ENCODE peak calls at places on chromosomes 2 and 18, in nine cellular contexts. Q, F, U, T, A, Y, G, V and H are unnamed samples.
A peak's percentile ranks its signal among the peaks of the same experiment; 100 is the strongest.

GRCh38 chr2:97900806-97901205 is 94.9 kb downstream of the TMEM131 start:
- DNase-seq in Q (no peak), F (no peak), U (no peak), T (no peak), A (no peak), Y (no peak), G (no peak), V (peak; percentile 1), H (no peak)

GRCh38 chr2:12417811-12418210 is 298.9 kb upstream of the TRIB2 start:
- DNase-seq in Q (no peak), F (no peak), U (no peak), T (no peak), A (no peak), Y (no peak), G (peak; percentile 26), V (no peak), H (no peak)

GRCh38 chr2:70828914-70829824 is 6.4 kb downstream of the CD207 start:
- DNase-seq in Q (no peak), F (no peak), U (no peak), T (peak; percentile 20), A (no peak), Y (no peak), G (peak; percentile 6), V (no peak), H (no peak)

GRCh38 chr2:159786938-159787337 is 11.1 kb downstream of the CD302 start:
- DNase-seq in Q (no peak), F (no peak), U (no peak), T (no peak), A (no peak), Y (no peak), G (no peak), V (no peak), H (no peak)

GRCh38 chr2:176642074-176642473 is 372.8 kb downstream of the MTX2 start:
- DNase-seq in Q (no peak), F (no peak), U (no peak), T (no peak), A (no peak), Y (no peak), G (peak; percentile 86), V (no peak), H (no peak)

GRCh38 chr2:29558097-29558496 is 363.3 kb downstream of the ALK start:
- DNase-seq in Q (no peak), F (no peak), U (no peak), T (no peak), A (no peak), Y (no peak), G (no peak), V (no peak), H (no peak)

GRCh38 chr18:59514193-59514592 is 155.1 kb upstream of the LMAN1 start:
- DNase-seq in Q (no peak), F (no peak), U (no peak), T (peak; percentile 41), A (peak; percentile 85), Y (no peak), G (peak; percentile 73), V (no peak), H (no peak)

GRCh38 chr2:101340141-101340541 is 31.6 kb upstream of the RNF149 start:
- DNase-seq in Q (no peak), F (no peak), U (peak; percentile 66), T (no peak), A (no peak), Y (no peak), G (peak; percentile 20), V (no peak), H (no peak)

GRCh38 chr18:23232331-23232730 is 97.0 kb downstream of the CABLES1 start:
- DNase-seq in Q (no peak), F (no peak), U (no peak), T (no peak), A (no peak), Y (no peak), G (no peak), V (no peak), H (no peak)

GRCh38 chr2:100802076-100802475 is 17.9 kb upstream of the NPAS2 start:
- DNase-seq in Q (no peak), F (no peak), U (no peak), T (no peak), A (peak; percentile 3), Y (no peak), G (no peak), V (no peak), H (no peak)

GRCh38 chr2:42092084-42092996 is 44.5 kb downstream of the PKDCC start:
- DNase-seq in Q (no peak), F (no peak), U (no peak), T (no peak), A (no peak), Y (peak; percentile 55), G (no peak), V (no peak), H (no peak)

GRCh38 chr2:62793213-62793612 is 87.7 kb downstream of the EHBP1 start:
- DNase-seq in Q (no peak), F (no peak), U (no peak), T (no peak), A (no peak), Y (no peak), G (no peak), V (no peak), H (no peak)
- TF ChIP-seq CTCF in Q (no peak), F (no peak), U (no peak), T (no peak), A (no peak), Y (no peak), G (no peak), V (no peak), H (no peak)

GRCh38 chr2:234558642-234559041 is 61.8 kb upstream of the ARL4C start:
- DNase-seq in Q (no peak), F (no peak), U (no peak), T (no peak), A (no peak), Y (no peak), G (no peak), V (no peak), H (no peak)
- TF ChIP-seq CTCF in Q (no peak), F (no peak), U (no peak), T (no peak), A (no peak), Y (no peak), G (no peak), V (peak; percentile 39), H (no peak)

DNA sequence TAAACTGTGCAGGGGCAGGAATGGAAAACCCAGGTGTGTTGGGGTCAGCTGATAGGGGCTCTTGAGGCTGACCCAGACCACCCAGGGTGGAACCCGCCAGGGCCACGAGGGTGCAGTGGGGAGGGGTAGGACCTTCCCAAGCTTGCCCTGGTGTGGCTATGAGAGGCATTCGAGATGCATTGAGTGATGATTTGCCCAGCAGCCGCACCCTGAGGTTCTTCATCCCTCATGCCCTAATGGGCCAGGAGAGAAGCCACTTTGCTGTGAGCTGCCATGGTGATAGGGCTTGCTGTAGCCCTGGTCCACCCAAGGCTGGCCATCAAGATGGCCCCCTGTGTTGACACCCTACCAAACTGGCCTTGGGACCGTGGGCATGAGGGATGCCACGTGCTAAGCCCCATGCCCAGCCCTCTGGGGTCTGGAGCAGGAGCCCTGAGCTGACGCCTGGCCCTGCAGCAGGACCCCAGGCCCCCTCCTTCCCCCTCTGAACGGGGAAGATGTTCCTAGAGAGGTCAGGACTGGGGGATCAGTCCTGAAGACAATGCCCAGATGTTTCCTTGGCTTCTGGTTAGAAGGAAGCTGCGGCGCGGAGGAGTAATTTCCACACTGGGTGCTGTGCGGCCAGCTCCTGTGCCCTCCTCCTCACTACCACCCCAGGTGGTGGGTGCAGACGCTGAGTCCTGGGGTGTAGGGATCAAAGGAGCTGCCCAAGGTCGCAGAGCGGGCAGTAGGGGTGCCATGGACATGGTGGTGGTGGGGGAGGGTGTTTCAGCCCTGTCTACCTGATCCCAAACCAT is 122.5 kb upstream of the HDAC4 start:
- DNase-seq in Q (no peak), F (no peak), U (no peak), T (no peak), A (peak; percentile 74), Y (no peak), G (no peak), V (no peak), H (no peak)
- TF ChIP-seq CTCF in Q (no peak), F (no peak), U (no peak), T (no peak), A (no peak), Y (no peak), G (no peak), V (no peak), H (no peak)

DNA sequence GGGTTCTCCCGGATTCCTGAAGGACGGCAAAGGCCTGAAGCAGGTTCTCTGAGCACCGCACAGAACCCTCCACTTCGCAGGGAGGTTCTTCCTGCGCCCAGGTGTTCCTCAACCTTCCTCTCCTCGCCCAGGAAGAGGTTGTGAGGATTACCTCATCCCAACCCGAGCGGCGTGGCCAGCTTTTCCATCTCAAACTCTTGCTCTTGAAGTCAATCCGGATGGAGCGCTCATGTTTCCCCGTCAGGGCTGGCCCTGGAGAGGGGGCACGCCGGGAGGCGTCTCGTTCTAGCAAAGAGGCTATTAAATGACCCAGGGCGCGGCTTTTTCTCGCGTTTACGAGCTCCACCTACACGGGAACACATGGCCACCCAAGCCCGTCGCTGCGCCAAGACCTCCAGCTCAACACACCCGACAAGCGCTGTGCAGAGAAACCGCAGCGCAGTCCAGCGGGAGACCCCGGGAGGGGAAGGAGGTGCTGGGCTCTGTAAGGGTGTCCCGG is 565 bp upstream of the RAB10 start:
- DNase-seq in Q (no peak), F (peak; percentile 40), U (no peak), T (peak; percentile 70), A (no peak), Y (peak; percentile 74), G (peak; percentile 79), V (peak; percentile 55), H (peak; percentile 69)
- TF ChIP-seq CTCF in Q (no peak), F (no peak), U (no peak), T (no peak), A (no peak), Y (no peak), G (no peak), V (no peak), H (no peak)

GRCh38 chr2:103285354-103285753 is 523.5 kb downstream of the TMEM182 start:
- DNase-seq in Q (no peak), F (no peak), U (no peak), T (no peak), A (no peak), Y (no peak), G (no peak), V (no peak), H (no peak)

GRCh38 chr2:103293266-103293583 is 531.4 kb downstream of the TMEM182 start:
- DNase-seq in Q (no peak), F (no peak), U (no peak), T (no peak), A (no peak), Y (no peak), G (no peak), V (no peak), H (no peak)

GRCh38 chr2:103292570-103293265 is 530.9 kb downstream of the TMEM182 start:
- DNase-seq in Q (no peak), F (no peak), U (no peak), T (peak; percentile 21), A (no peak), Y (no peak), G (no peak), V (no peak), H (no peak)

GRCh38 chr2:103284750-103285149 is 522.9 kb downstream of the TMEM182 start:
- DNase-seq in Q (no peak), F (no peak), U (no peak), T (no peak), A (no peak), Y (no peak), G (no peak), V (no peak), H (no peak)

GRCh38 chr2:103289101-103289725 is 527.4 kb downstream of the TMEM182 start:
- DNase-seq in Q (no peak), F (no peak), U (no peak), T (peak; percentile 15), A (no peak), Y (no peak), G (no peak), V (no peak), H (no peak)
- TF ChIP-seq CTCF in Q (no peak), F (no peak), U (peak; percentile 28), T (no peak), A (no peak), Y (no peak), G (no peak), V (no peak), H (no peak)